ENCODE peak calls at places on chromosomes 6 and 20, in nine cellular contexts. U is CD4-positive, alpha-beta memory T cell; I is CD8-positive, alpha-beta memory T cell; H is IMR-90; B is mesenchymal stem cell; D is GM23248; P is heart right ventricle; L is body of pancreas; A is tibial nerve. N is an unnamed sample. For H3K9me3 and H3K4me1, the result is how much of the 10 kb centered on the place peaks cover.

GRCh38 chr6:150539568-150539967 is 60.1 kb upstream of the PLEKHG1 start:
- DNase-seq in P (no peak), A (no peak), I (no peak), H (no peak), U (no peak), L (no peak), B (no peak), D (no peak), N (no peak)

GRCh38 chr6:151763303-151763702 is 44.2 kb upstream of the ESR1 start:
- DNase-seq in B (no peak), I (no peak), L (no peak), U (no peak), A (no peak), H (peak), D (peak), P (no peak), N (peak)

GRCh38 chr20:6007094-6007528 is 46.7 kb downstream of the LRRN4 start:
- DNase-seq in U (no peak), P (no peak), H (no peak), L (no peak), I (no peak), A (no peak), D (peak), B (no peak), N (no peak)

GRCh38 chr6:88616380-88616779 is 347.0 kb downstream of the RNGTT start:
- DNase-seq in P (no peak), D (no peak), B (no peak), A (no peak), L (no peak), U (no peak), H (no peak), I (no peak), N (no peak)

GRCh38 chr6:17596085-17596484 is 4.0 kb upstream of the FAM8A1 start:
- DNase-seq in H (no peak), U (no peak), I (no peak), A (no peak), D (no peak), P (no peak), B (no peak), L (no peak), N (no peak)

GRCh38 chr6:156655267-156655918 is 121.8 kb upstream of the ARID1B start:
- DNase-seq in B (no peak), I (no peak), D (no peak), P (no peak), L (no peak), A (no peak), U (no peak), H (no peak), N (no peak)

GRCh38 chr20:54062812-54063280 is 7.5 kb downstream of the BCAS1 start:
- DNase-seq in I (no peak), A (no peak), P (no peak), B (peak), U (no peak), L (no peak), D (peak), H (peak), N (peak)

GRCh38 chr20:53399592-53400335 is 193.9 kb downstream of the ZNF217 start:
- DNase-seq in D (no peak), A (no peak), B (no peak), L (peak), P (no peak), I (no peak), U (no peak), H (no peak), N (no peak)

GRCh38 chr6:69022991-69023390 is 387.9 kb downstream of the ADGRB3 start:
- DNase-seq in A (no peak), B (peak), L (no peak), U (no peak), P (no peak), D (peak), H (peak), I (no peak), N (peak)

GRCh38 chr6:81977488-81977887 is 225.0 kb upstream of the TENT5A start:
- DNase-seq in L (no peak), A (no peak), I (no peak), D (peak), B (no peak), H (peak), U (no peak), P (no peak), N (peak)

GRCh38 chr6:7615611-7616383 is 25.8 kb downstream of the SNRNP48 start:
- DNase-seq in I (peak), D (peak), H (peak), P (peak), A (no peak), U (no peak), B (peak), L (peak), N (peak)

GRCh38 chr6:108171291-108171917 is 5.6 kb downstream of the NR2E1 start:
- DNase-seq in I (no peak), B (no peak), H (no peak), L (no peak), P (no peak), U (no peak), D (no peak), A (no peak), N (no peak)
- H3K9me3 ChIP-seq in I (under half), B (under half), H (under half), L (under half), P (under half), U (under half), D (under half), A (under half), N (under half)

DNA sequence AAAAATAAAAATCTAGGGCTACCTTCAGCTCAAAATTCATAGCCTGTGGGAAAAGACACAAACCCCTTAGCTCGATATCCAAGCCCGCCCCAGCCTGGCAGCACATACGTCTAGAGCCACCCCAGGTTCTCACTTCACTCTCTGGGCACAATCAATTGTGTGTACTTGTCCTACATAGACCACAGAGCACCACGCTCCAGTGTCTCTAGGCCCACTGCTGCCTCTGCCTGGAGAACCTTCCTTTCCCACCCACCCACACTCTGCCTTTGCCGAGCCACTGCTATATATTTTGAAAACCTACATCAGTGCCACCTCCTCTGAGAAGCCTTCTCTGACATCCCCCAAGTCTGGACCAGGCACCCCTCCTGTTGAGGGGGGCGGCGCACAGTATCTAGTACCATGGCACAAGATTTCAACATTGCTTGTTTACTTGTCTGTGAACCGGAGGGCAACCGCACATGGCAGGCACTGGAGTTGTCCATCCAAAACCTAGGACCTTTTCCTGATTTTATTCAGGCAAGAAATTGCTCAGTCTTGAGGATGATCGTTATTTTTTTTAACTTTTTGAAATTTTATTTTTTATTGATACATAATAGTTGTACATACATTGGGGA is 141.5 kb downstream of the UNC5CL start:
- DNase-seq in D (no peak), H (no peak), B (no peak), U (no peak), L (no peak), P (no peak), I (no peak), A (no peak), N (no peak)
- H3K4me1 ChIP-seq in D (under half), H (under half), B (under half), U (under half), L (under half), P (under half), I (under half), A (under half), N (under half)

DNA sequence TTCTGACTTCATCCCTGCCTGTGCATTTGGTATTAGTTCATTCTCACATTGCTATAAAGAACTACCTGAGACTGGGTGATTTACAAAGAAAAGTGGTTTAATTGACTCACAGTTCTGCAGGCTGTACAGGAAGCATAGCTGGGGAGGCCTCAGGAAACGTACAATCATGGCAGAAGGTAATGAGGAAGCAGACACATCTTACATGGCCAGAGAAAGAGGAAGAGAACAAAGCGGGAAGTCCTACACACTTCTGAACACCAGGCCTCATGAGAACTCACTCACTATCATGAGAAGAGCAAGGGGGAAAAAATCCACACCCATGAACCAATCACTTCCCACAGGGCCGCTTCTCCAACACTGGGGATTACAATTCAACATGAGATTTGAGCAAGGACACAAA is 303.9 kb downstream of the CBLN4 start:
- DNase-seq in I (no peak), H (no peak), P (no peak), L (no peak), B (no peak), U (no peak), A (no peak), D (no peak), N (no peak)
- H3K9me3 ChIP-seq in I (under half), H (under half), P (under half), L (under half), B (under half), U (under half), A (under half), D (under half), N (under half)

DNA sequence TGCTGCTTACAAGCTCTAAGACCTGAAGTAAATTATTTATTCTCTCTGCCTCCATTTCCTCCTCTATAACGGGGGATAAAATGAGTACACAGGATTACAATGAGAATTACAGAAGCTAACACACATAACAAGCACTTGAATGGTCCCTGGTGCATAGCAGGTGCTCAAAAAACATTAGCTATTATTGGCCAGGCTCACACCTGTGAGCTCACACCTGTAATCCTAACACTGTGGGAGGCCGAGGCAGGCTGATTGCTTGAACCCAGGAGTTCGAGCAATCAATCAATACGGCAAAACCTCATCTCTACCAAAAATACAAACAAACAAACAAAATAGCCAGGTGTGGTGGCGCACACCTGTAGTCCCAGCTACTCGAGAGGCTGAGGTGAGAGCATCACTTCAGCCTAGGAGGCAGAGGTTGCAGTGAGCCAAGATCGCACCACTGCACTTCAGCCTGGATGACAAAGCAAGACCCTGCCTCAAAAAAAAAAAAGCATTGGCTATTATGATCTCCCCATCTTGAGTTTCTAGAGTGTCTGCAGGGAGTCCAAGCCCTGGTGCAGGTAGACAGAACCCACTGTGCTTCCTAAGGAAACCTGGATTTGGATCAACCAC is 68.1 kb downstream of the PREX1 start:
- DNase-seq in U (no peak), D (no peak), A (no peak), I (no peak), B (no peak), L (no peak), H (no peak), P (no peak), N (no peak)
- H3K4me1 ChIP-seq in U (half or more), D (under half), A (under half), I (half or more), B (under half), L (under half), H (under half), P (under half), N (under half)

GRCh38 chr6:12798326-12798725 is 81.8 kb downstream of the PHACTR1 start:
- DNase-seq in D (no peak), I (no peak), P (no peak), A (no peak), B (no peak), L (no peak), H (no peak), U (no peak), N (no peak)
- H3K9me3 ChIP-seq in D (under half), I (under half), P (under half), A (under half), B (under half), L (under half), H (under half), U (under half), N (under half)

N was measured in SJSA1.